ENCODE peak calls at places on chromosomes 1 and 21, in four cellular contexts. J is T1000, P is NCI-H2029, Q is IMR-90. X is an unnamed sample.

GRCh38 chr1:203081465-203082355 is 4.1 kb downstream of the MYOG start:
- DNase-seq in P (no peak), J (no peak), Q (no peak), X (no peak)

GRCh38 chr1:183090386-183091006 is 67.3 kb downstream of the LAMC1 start:
- DNase-seq in J (no peak), P (no peak), Q (peak; percentile 82), X (no peak)

GRCh38 chr1:229238674-229239415 is 32.1 kb upstream of the RAB4A start:
- DNase-seq in J (no peak), P (no peak), Q (no peak), X (no peak)

GRCh38 chr1:71964188-71964587 is 318.2 kb downstream of the NEGR1 start:
- DNase-seq in P (no peak), Q (peak; percentile 34), J (no peak), X (no peak)

GRCh38 chr21:46112731-46113215 is 14.9 kb downstream of the COL6A2 start:
- DNase-seq in J (no peak), Q (no peak), P (no peak), X (no peak)

GRCh38 chr1:29762635-29763034 is 526.3 kb downstream of the PTPRU start:
- DNase-seq in Q (no peak), P (no peak), J (no peak), X (no peak)

GRCh38 chr1:225772848-225773247 is 4.8 kb upstream of the SRP9 start:
- DNase-seq in J (no peak), Q (no peak), P (no peak), X (no peak)

GRCh38 chr21:44516828-44517174 is 23.2 kb downstream of the KRTAP10-1 start:
- DNase-seq in J (no peak), Q (no peak), P (no peak), X (no peak)

GRCh38 chr1:14887936-14888335 is 265.6 kb upstream of the TMEM51 start:
- DNase-seq in Q (no peak), P (no peak), J (no peak), X (no peak)

GRCh38 chr1:173420330-173420806 is 56.8 kb upstream of the PRDX6 start:
- DNase-seq in P (peak; percentile 37), Q (peak; percentile 83), J (peak; percentile 67), X (peak; percentile 49)

GRCh38 chr1:11731719-11732283 is 4.1 kb upstream of the AGTRAP start:
- DNase-seq in J (no peak), P (peak; percentile 69), Q (peak; percentile 70), X (no peak)

X was measured in keratinocyte.